ENCODE peak calls at places on chromosome 5, in four cellular contexts. O is HepG2, C is HCT116, Z is K562. X is an unnamed sample.

GRCh38 chr5:170442921-170443320 is 53.8 kb upstream of the KCNMB1 start:
- DNase-seq in O (no peak), C (no peak), Z (no peak), X (no peak)

GRCh38 chr5:17046320-17046719 is 110.2 kb upstream of the MYO10 start:
- DNase-seq in Z (no peak), C (no peak), O (no peak), X (no peak)

GRCh38 chr5:180130876-180131740 is 59.5 kb upstream of the RNF130 start:
- DNase-seq in O (no peak), Z (no peak), C (no peak), X (no peak)

GRCh38 chr5:143262393-143263174 is 140.9 kb downstream of the NR3C1 start:
- DNase-seq in O (peak), C (peak), Z (peak), X (no peak)

GRCh38 chr5:62029303-62029702 is 276.7 kb upstream of the KIF2A start:
- DNase-seq in Z (no peak), C (no peak), O (no peak), X (no peak)

GRCh38 chr5:131795879-131796792 is 681 bp downstream of the FNIP1 start:
- DNase-seq in Z (peak), C (no peak), O (peak), X (no peak)

GRCh38 chr5:1101991-1102713 is 9.7 kb downstream of the SLC12A7 start:
- DNase-seq in O (no peak), C (no peak), Z (peak), X (no peak)

GRCh38 chr5:175493726-175494125 is 15.4 kb downstream of the SFXN1 start:
- DNase-seq in C (no peak), Z (no peak), O (no peak), X (no peak)

GRCh38 chr5:93579561-93580386 is 1.2 kb downstream of the NR2F1-AS1 start:
- DNase-seq in Z (no peak), C (no peak), O (no peak), X (no peak)

GRCh38 chr5:96829336-96829735 is 21.6 kb upstream of the ERAP1 start:
- DNase-seq in O (no peak), Z (no peak), C (no peak), X (no peak)

GRCh38 chr5:113804264-113804663 is 290.8 kb downstream of the YTHDC2 start:
- DNase-seq in O (no peak), C (no peak), Z (no peak), X (no peak)

GRCh38 chr5:77138981-77139380 is 51.9 kb upstream of the ZBED3 start:
- DNase-seq in O (no peak), C (no peak), Z (peak), X (no peak)

GRCh38 chr5:54630738-54631369 is 113.3 kb downstream of the SNX18 start:
- DNase-seq in O (no peak), C (no peak), Z (no peak), X (no peak)

GRCh38 chr5:157463621-157464407 is 3.8 kb downstream of the NIPAL4 start:
- DNase-seq in Z (no peak), C (peak), O (no peak), X (no peak)

GRCh38 chr5:131008329-131008728 is 156.7 kb downstream of the HINT1 start:
- DNase-seq in C (no peak), O (no peak), Z (no peak), X (no peak)

GRCh38 chr5:107687937-107688336 is 17.2 kb upstream of the EFNA5 start:
- DNase-seq in Z (no peak), O (no peak), C (no peak), X (no peak)

GRCh38 chr5:14178671-14179211 is 35.6 kb downstream of the TRIO start:
- DNase-seq in C (no peak), O (no peak), Z (no peak), X (no peak)

GRCh38 chr5:59020611-59021285 is 437.9 kb downstream of the RAB3C start:
- DNase-seq in Z (no peak), C (no peak), O (no peak), X (no peak)

GRCh38 chr5:56319281-56320242 is 86.4 kb upstream of the ANKRD55 start:
- DNase-seq in C (no peak), O (peak), Z (no peak), X (no peak)

GRCh38 chr5:14664270-14665109 is at the start of gene OTULIN:
- DNase-seq in Z (peak), O (peak), C (peak), X (peak)

GRCh38 chr5:180335614-180336233 is 17.4 kb downstream of the GFPT2 start:
- DNase-seq in O (no peak), C (no peak), Z (no peak), X (no peak)

GRCh38 chr5:56422060-56422762 is 189.1 kb upstream of the ANKRD55 start:
- DNase-seq in C (peak), O (no peak), Z (no peak), X (no peak)

GRCh38 chr5:82517544-82517943 is 239.4 kb upstream of the RPS23 start:
- DNase-seq in O (peak), C (no peak), Z (no peak), X (no peak)

GRCh38 chr5:121660142-121660541 is 191.5 kb upstream of the FTMT start:
- DNase-seq in C (no peak), Z (no peak), O (no peak), X (no peak)

DNA sequence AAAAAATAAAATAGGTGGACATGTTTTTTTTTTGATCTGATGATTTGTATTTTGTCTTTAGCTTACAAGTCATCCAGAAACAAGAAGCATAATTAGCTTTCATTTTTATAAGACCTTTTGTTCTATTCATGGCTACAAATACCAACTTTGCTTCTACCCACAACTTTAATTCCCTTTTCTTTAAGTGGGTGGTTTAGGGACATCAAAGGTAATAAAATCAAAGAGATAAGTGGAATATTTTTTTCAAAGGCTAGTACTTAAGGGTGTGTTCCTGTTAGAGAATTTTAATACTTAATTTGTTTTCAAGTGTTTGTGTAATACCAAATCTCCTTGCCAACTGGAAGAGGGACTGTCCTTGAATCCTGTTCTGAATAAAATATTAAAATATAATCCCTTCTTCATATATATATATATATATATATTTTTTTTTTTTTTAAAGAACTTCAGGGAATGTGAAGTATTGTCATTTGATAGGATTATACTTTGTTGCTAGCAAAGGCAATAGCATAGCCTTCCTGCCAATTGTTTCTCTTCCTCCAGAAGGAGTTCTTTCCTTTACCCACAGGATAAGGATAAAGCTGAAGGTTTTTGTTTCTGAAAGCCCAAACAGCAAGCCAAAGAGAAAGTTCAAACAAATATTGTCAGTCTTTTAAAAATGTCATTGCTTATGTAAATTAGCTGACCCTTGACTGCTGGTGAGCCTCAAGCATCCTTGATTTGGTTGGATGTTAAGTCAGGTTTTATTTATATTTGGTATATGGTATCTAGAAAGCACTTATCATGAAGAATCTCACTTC is 108.9 kb downstream of the PAM start:
- DNase-seq in O (no peak), C (peak), Z (no peak), X (no peak)
- TF ChIP-seq TCF7L2 in O (no peak), C (peak), Z (no peak), X (no peak)

GRCh38 chr5:78317515-78317914 is 23.0 kb upstream of the AP3B1 start:
- DNase-seq in Z (no peak), O (no peak), C (no peak), X (no peak)

GRCh38 chr5:78323241-78323640 is 28.7 kb upstream of the AP3B1 start:
- DNase-seq in Z (no peak), O (no peak), C (no peak), X (no peak)

GRCh38 chr5:78318337-78318736 is 23.8 kb upstream of the AP3B1 start:
- DNase-seq in C (no peak), Z (no peak), O (no peak), X (no peak)

GRCh38 chr5:78320461-78320860 is 26.0 kb upstream of the AP3B1 start:
- DNase-seq in O (peak), Z (peak), C (peak), X (no peak)
- TF ChIP-seq TCF7L2 in O (no peak), Z (no peak), C (no peak), X (no peak)

GRCh38 chr5:134545070-134545868 is 19.8 kb downstream of the JADE2 start:
- DNase-seq in Z (no peak), O (no peak), C (no peak), X (no peak)
- TF ChIP-seq TCF7L2 in Z (no peak), O (no peak), C (no peak), X (no peak)

GRCh38 chr5:78286288-78286687 is 8.2 kb downstream of the AP3B1 start:
- DNase-seq in C (no peak), Z (no peak), O (no peak), X (no peak)
- TF ChIP-seq TCF7L2 in C (no peak), Z (no peak), O (no peak), X (no peak)

DNA sequence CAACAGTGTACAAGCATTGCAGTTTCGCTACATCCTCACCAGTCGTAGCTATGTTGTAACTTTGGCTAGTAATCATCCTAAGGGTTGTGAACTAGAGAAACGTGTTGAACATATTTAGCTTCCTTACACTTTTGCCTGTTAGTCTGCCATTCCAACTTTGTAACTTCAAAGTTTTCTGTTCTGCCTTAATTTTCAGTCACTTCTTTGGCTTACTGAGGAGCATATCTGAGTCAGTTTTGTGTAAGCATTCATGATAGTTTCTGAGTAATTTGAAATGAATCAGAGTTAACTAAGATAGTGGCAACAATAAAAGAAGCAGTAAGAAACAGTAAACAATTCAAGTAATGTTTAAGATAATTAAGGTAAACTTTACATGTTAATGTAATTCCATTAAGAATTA is 58.9 kb upstream of the MCCC2 start:
- DNase-seq in Z (no peak), C (no peak), O (no peak), X (no peak)
- TF ChIP-seq TCF7L2 in Z (no peak), C (no peak), O (no peak), X (no peak)

X was measured in Panc1.